ENCODE peak calls at places on chromosomes 12 and 14, in nine cellular contexts. F is Peyer's patch, I is transverse colon, W is stomach, B is A549, K is K562, R is HCT116, O is upper lobe of left lung, U is body of pancreas. P is an unnamed sample.
A peak's percentile ranks its signal among the peaks of the same experiment; 100 is the strongest.

GRCh38 chr12:13177896-13178295 is 18.6 kb upstream of the EMP1 start:
- DNase-seq in O (no peak), R (no peak), B (no peak), I (no peak), U (no peak), F (no peak), W (no peak), K (no peak), P (no peak)

GRCh38 chr14:88325883-88326282 is 2.8 kb upstream of the KCNK10 start:
- DNase-seq in O (no peak), R (no peak), K (no peak), B (no peak), U (no peak), W (no peak), F (no peak), I (no peak), P (no peak)

GRCh38 chr12:92365836-92366235 is 220.2 kb upstream of the BTG1 start:
- DNase-seq in W (no peak), K (no peak), I (no peak), U (no peak), B (no peak), R (no peak), O (no peak), F (no peak), P (no peak)

GRCh38 chr14:88323520-88324199 is 591 bp upstream of the KCNK10 start:
- DNase-seq in R (no peak), B (no peak), W (no peak), U (peak; percentile 3), F (peak; percentile 49), I (no peak), O (peak; percentile 86), K (no peak), P (no peak)

GRCh38 chr14:39184628-39185255 is 9.7 kb downstream of the PNN start:
- DNase-seq in W (no peak), K (no peak), B (no peak), F (no peak), I (no peak), O (no peak), U (no peak), R (no peak), P (no peak)

GRCh38 chr12:62772556-62772955 is 162.4 kb downstream of the PPM1H start:
- DNase-seq in K (no peak), R (no peak), B (no peak), O (no peak), W (no peak), U (no peak), F (no peak), I (no peak), P (no peak)

GRCh38 chr12:70560671-70561070 is 76.6 kb downstream of the PTPRB start:
- DNase-seq in W (no peak), I (peak; percentile 57), O (no peak), K (no peak), U (no peak), B (no peak), F (peak; percentile 62), R (peak; percentile 33), P (no peak)

GRCh38 chr14:51828017-51828797 is 32.2 kb upstream of the GNG2 start:
- DNase-seq in W (peak; percentile 34), U (peak; percentile 30), R (peak; percentile 44), F (peak; percentile 87), I (peak; percentile 34), B (peak; percentile 31), K (no peak), O (no peak), P (peak; percentile 30)

GRCh38 chr12:49131973-49132461 is 822 bp upstream of the TUBA1B start:
- DNase-seq in F (no peak), B (no peak), R (no peak), K (no peak), I (peak; percentile 26), O (no peak), W (no peak), U (no peak), P (no peak)

GRCh38 chr12:49133014-49133413 is 1.8 kb upstream of the TUBA1B start:
- DNase-seq in I (no peak), F (no peak), R (no peak), O (no peak), U (no peak), B (no peak), W (no peak), K (peak; percentile 20), P (no peak)

GRCh38 chr12:49131051-49131972 is at the start of gene TUBA1B:
- DNase-seq in R (peak; percentile 67), U (peak; percentile 93), O (peak; percentile 98), I (peak; percentile 94), B (peak; percentile 92), K (peak; percentile 95), W (peak; percentile 93), F (peak; percentile 97), P (peak; percentile 95)

GRCh38 chr12:49129332-49130150 is 1.7 kb downstream of the TUBA1B start:
- DNase-seq in B (no peak), O (no peak), U (peak; percentile 7), R (no peak), K (no peak), W (no peak), F (no peak), I (no peak), P (peak; percentile 62)

DNA sequence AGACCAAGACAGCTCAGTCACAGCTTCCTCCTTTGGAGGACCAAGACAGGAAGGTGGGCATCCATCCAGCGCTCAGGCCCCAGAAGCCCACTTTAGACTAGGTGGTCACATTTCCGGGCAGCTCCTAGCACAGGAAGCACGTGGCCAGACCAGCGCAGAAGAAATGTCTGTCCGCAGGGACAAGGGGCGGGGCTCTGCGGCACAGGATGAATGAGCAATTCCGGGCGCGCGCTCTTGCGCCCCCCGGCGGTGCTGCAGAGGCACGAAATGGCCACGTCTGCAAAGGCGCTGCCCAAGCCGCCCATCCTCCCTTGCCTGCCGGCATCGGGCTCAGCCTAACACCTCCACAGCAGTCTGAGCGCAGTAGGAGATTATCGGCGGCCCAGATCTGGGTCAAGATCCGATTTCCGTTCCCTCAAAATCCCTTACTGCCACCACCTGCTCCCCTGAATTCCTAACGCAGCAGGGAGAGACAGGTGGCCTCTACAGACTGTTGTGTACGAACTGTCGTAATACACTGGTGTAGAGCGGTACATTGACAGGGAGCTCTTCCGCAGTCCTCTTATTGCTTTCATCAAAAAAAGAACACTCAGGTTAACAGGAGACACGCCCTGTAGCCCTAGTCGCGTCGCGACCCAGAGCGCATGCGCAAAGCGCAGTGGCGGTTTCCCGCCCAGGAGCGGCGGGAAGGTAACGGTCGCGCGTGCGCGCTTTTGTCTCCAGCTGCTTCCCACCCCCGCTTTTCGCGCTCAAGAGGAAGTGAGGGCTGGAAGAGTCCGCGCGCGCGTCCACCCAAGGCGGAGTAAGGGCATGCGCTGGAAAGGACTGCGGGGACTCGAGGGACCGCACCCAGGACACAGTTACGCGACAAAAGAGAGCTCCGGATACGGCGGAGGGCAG is 794 bp downstream of the TUBA1B start:
- DNase-seq in K (peak; percentile 79), F (peak; percentile 97), U (peak; percentile 96), W (peak; percentile 95), B (peak; percentile 96), R (peak; percentile 78), I (peak; percentile 96), O (peak; percentile 98), P (peak; percentile 97)
- TF ChIP-seq POLR2A in K (no peak), F (no peak), U (peak; percentile 80), W (no peak), B (peak; percentile 44), R (no peak), I (peak; percentile 87), O (peak; percentile 89), P (no peak)

GRCh38 chr14:24146978-24147760 is at the start of gene RNF31:
- DNase-seq in U (peak; percentile 99), F (peak; percentile 99), K (peak; percentile 85), O (peak; percentile 94), R (peak; percentile 96), I (peak; percentile 99), W (peak; percentile 98), B (peak; percentile 98), P (peak; percentile 98)
- TF ChIP-seq POLR2A in U (peak; percentile 67), F (peak; percentile 38), K (peak; percentile 55), O (peak; percentile 71), R (no peak), I (peak; percentile 61), W (no peak), B (peak; percentile 42), P (peak; percentile 56)

GRCh38 chr12:124906606-124907261 is 7.7 kb downstream of the UBC start:
- DNase-seq in R (peak; percentile 94), U (peak; percentile 98), W (peak; percentile 94), O (no peak), B (peak; percentile 96), F (peak; percentile 98), I (peak; percentile 95), K (peak; percentile 67), P (peak; percentile 87)

GRCh38 chr12:124909831-124910560 is 4.5 kb downstream of the UBC start:
- DNase-seq in R (no peak), O (no peak), U (no peak), F (no peak), I (no peak), W (no peak), B (peak; percentile 82), K (no peak), P (no peak)

GRCh38 chr12:124914392-124915248 is at the start of gene UBC:
- DNase-seq in I (peak; percentile 95), F (peak; percentile 96), B (peak; percentile 97), O (peak; percentile 97), R (peak; percentile 87), K (peak; percentile 84), W (peak; percentile 93), U (peak; percentile 93), P (peak; percentile 94)

GRCh38 chr12:124913474-124914391 is 717 bp downstream of the UBC start:
- DNase-seq in F (peak; percentile 98), R (no peak), U (peak; percentile 96), I (peak; percentile 94), W (peak; percentile 91), K (peak; percentile 68), O (peak; percentile 95), B (peak; percentile 94), P (peak; percentile 85)

DNA sequence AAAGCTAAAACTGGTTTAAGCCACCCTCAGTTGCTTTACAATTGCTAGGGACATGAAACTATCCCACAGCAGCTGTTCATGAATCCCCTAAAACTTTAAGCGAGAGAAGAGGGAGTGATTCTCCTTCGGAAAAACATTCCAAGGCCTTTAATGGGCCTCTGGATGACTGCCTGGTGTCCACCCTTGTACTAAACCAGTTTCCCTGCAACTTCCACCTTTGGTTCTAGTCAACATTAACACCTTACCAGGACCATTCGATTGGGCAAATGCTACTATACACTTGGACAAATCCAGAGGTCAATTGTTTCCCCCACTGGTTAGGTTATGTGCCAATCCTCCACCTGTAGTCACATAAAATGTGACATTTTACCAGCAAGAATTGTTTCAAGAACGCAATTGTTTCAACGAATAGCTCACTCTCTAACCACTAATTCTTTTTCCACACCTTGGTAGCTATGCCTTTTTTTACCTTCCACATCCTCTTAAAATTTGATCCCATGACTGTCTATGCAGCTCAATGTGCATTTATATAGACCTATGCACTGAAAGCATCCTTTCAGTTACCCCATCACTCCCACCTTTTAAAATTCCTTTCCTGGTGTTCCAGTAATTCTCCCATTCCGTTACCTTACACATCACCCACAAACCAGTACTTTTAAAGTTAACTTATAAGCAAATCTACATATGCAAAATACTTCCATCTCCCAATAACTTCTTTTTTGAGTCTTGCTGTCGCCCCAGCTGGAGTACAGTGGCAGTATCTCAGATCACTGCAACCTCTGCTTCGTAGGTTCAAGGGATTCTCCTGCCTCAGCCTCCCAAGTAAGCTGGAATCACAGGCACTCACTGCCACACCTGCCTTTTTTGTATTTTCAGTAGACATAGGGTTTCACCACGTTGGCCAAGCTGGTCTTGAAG is 3.6 kb downstream of the UBC start:
- DNase-seq in B (peak; percentile 72), K (no peak), W (no peak), R (no peak), I (no peak), O (no peak), F (no peak), U (no peak), P (no peak)
- TF ChIP-seq POLR2A in B (peak; percentile 25), K (peak; percentile 94), W (no peak), R (peak; percentile 54), I (peak; percentile 79), O (peak; percentile 54), F (peak; percentile 63), U (peak; percentile 80), P (no peak)

GRCh38 chr14:50780393-50780792 is 50.6 kb downstream of the NIN start:
- DNase-seq in R (no peak), I (no peak), K (no peak), F (no peak), O (no peak), W (no peak), B (no peak), U (no peak), P (no peak)

GRCh38 chr14:50785506-50786063 is 45.4 kb downstream of the NIN start:
- DNase-seq in O (no peak), K (no peak), B (no peak), R (no peak), W (no peak), F (no peak), I (no peak), U (no peak), P (no peak)

GRCh38 chr14:50783542-50783941 is 47.4 kb downstream of the NIN start:
- DNase-seq in W (no peak), I (no peak), R (no peak), B (no peak), K (no peak), F (no peak), O (no peak), U (no peak), P (no peak)

GRCh38 chr14:50786821-50787464 is 44.0 kb downstream of the NIN start:
- DNase-seq in O (no peak), F (no peak), U (no peak), R (no peak), I (no peak), B (no peak), K (no peak), W (no peak), P (no peak)

DNA sequence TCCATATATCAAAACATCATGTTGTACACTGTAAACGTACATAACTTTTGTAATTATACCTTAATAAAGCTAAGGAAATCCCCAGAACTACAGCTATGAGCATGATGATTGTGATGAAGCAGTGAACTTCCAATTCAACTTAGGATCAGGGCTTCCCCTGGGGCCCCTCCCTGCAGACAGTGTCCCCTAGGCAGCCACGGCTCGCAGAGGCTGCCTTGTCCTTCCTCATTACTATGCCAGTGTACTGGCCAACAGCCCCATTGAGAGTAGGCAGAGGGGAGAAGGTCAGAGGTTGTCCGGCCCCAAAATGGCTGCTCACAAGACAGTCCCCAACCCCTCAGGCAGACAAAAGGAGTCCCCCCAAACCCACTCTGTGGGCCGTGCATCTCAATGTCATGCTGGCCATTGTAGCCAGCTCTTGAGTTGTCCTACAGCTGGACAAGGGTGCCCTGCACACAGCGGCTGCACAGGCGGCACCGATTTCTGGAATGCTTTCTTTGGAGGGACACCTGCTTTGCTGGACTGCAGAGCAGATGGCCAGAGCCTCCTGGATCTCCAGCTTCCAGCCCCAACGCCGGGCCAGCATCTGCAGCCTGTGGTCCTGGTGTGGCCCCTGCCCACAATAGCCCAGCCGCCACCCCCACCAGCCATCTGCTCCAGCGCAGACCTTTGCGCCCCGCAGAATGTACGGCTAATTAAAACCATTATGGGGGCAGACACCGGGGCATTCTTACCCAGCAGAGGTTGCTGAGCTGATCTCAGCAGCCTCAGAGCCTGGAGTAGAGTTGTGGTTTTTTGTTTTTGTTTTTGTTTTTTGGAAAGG is 46.1 kb downstream of the NIN start:
- DNase-seq in W (no peak), F (no peak), I (no peak), U (no peak), K (no peak), B (no peak), O (peak; percentile 59), R (no peak), P (no peak)
- TF ChIP-seq POLR2A in W (no peak), F (no peak), I (no peak), U (no peak), K (no peak), B (no peak), O (no peak), R (no peak), P (no peak)

P was measured in heart left ventricle.